ENCODE peak calls at places on chromosomes 5 and 9, in five cellular contexts. P, R, D, G and O are unnamed samples.
A peak's percentile ranks its signal among the peaks of the same experiment; 100 is the strongest.

GRCh38 chr5:113606298-113607134 is 93.0 kb downstream of the YTHDC2 start:
- DNase-seq in P (peak; percentile 38), R (peak; percentile 42), D (no peak), G (peak; percentile 44), O (peak; percentile 90)

GRCh38 chr5:148733601-148734438 is 79.5 kb upstream of the HTR4 start:
- DNase-seq in P (peak; percentile 78), R (peak; percentile 73), D (peak; percentile 80), G (peak; percentile 70), O (peak; percentile 87)

GRCh38 chr9:4196376-4196775 is 103.5 kb downstream of the GLIS3 start:
- DNase-seq in P (no peak), R (no peak), D (no peak), G (no peak), O (no peak)

GRCh38 chr9:136542246-136543041 is 3.4 kb downstream of the NOTCH1 start:
- DNase-seq in P (no peak), R (no peak), D (no peak), G (no peak), O (no peak)

GRCh38 chr5:135508496-135509005 is 27.2 kb downstream of the NEUROG1 start:
- DNase-seq in P (no peak), R (no peak), D (no peak), G (no peak), O (peak; percentile 53)

GRCh38 chr9:13163287-13163686 is 116.2 kb downstream of the MPDZ start:
- DNase-seq in P (no peak), R (no peak), D (no peak), G (no peak), O (no peak)

GRCh38 chr9:128411373-128412119 is 9.1 kb upstream of the CERCAM start:
- DNase-seq in P (no peak), R (no peak), D (no peak), G (no peak), O (peak; percentile 61)

GRCh38 chr5:85375525-85375924 is 990.8 kb upstream of the EDIL3 start:
- DNase-seq in P (no peak), R (no peak), D (no peak), G (no peak), O (no peak)

GRCh38 chr5:15026011-15026481 is 154.5 kb upstream of the ANKH start:
- DNase-seq in P (no peak), R (no peak), D (no peak), G (no peak), O (no peak)

DNA sequence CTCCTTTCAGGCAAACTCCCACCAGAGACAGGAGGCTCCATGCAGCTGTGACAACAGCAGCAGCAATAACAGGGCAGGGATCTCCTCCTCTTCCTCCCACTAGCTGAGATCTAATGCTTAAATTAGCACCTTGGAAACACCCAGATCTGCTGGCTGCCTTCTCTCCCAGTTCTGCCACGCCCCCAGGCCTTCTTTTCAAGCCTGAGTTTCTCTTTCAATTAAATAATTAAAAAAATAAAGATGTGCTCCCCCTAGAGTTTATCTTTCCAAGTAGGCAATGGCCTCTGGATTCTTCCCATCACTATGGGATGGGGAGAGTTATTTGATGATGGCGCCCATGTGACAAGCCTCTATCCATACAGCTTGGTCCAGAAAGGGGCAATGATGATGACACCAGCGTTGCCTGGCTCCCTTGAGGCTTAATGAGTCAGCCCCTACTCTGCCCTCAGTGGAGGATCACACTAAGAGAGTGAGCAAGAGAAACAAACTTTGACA is 3.8 kb downstream of the FAM219A start:
- DNase-seq in P (peak; percentile 39), R (peak; percentile 51), D (no peak), G (no peak), O (no peak)
- H3K4me3 ChIP-seq in P (no peak overlapping the region), R (no peak overlapping the region), D (no peak overlapping the region), G (no peak overlapping the region), O (no peak overlapping the region)

DNA sequence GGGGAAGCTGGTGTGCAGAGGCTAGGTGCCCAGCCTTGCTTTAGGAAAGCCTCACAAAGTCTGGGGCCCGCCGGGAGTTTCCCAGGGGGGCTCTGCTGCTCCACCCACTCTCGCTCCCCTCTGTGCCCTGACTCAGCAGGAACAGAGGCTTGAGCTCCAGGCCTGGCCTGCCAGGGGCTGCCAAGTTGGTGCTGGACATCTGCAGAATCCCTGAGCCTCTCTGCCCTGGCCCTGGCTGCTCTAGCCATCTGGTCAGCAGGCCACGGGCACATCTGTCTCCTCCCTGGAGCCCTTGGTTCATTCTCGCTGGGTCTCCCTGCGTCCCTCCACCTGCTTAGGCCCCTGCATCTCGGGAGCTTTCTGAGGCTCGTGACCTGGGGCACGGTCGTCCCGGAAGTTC is 626 bp upstream of the ADAMTSL2 start:
- DNase-seq in P (no peak), R (no peak), D (no peak), G (no peak), O (no peak)
- H3K27ac ChIP-seq in P (no peak overlapping the region), R (peak overlapping the region; percentile 1), D (no peak overlapping the region), G (no peak overlapping the region), O (peak overlapping the region; percentile 29)

DNA sequence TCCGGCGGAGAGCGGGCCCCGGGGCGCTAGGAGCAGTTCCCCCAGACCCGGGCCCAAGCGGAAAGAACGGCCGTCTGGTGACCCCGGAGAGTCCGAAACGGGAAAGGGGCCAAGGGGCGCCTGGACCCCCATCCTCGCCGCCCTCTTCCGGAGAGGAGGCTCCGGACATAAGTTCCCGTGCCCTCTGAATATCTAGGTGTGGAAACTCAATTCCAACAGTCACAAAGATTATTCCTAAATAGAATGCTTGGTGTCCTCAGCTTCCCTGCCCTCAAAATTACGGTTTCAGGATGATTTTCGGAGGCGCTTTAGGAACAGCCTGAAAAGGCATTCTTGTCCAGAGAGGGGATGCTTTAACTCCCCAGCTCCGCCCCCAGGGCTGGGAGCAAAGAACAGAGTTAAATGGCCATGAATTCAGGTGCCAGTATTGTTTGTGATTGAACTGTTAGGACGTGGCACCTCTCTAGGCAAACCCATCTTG is 688 bp upstream of the LHFPL2 start:
- DNase-seq in P (no peak), R (no peak), D (no peak), G (no peak), O (peak; percentile 42)
- H3K4me3 ChIP-seq in P (peak overlapping the region; percentile 64), R (peak overlapping the region; percentile 50), D (peak overlapping the region; percentile 53), G (no peak overlapping the region), O (peak overlapping the region; percentile 81)

GRCh38 chr5:102294996-102295395 is 1.1 kb downstream of the SLCO4C1 start:
- DNase-seq in P (no peak), R (no peak), D (no peak), G (no peak), O (no peak)
- H3K27ac ChIP-seq in P (no peak overlapping the region), R (no peak overlapping the region), D (no peak overlapping the region), G (no peak overlapping the region), O (no peak overlapping the region)

GRCh38 chr9:92482336-92482735 is at the start of gene ASPN:
- DNase-seq in P (no peak), R (no peak), D (no peak), G (no peak), O (no peak)
- H3K4me3 ChIP-seq in P (no peak within 1 kb of the TSS), R (no peak within 1 kb of the TSS), D (no peak within 1 kb of the TSS), G (no peak within 1 kb of the TSS), O (no peak within 1 kb of the TSS)

GRCh38 chr9:130601100-130601499 is 21.7 kb downstream of the FUBP3 start:
- DNase-seq in P (no peak), R (no peak), D (no peak), G (no peak), O (no peak)

GRCh38 chr9:130604295-130604694 is 24.9 kb downstream of the FUBP3 start:
- DNase-seq in P (no peak), R (no peak), D (no peak), G (no peak), O (no peak)

GRCh38 chr9:130597228-130597627 is 17.9 kb downstream of the FUBP3 start:
- DNase-seq in P (no peak), R (no peak), D (no peak), G (no peak), O (no peak)

GRCh38 chr9:130598188-130598587 is 18.8 kb downstream of the FUBP3 start:
- DNase-seq in P (no peak), R (no peak), D (no peak), G (no peak), O (no peak)

DNA sequence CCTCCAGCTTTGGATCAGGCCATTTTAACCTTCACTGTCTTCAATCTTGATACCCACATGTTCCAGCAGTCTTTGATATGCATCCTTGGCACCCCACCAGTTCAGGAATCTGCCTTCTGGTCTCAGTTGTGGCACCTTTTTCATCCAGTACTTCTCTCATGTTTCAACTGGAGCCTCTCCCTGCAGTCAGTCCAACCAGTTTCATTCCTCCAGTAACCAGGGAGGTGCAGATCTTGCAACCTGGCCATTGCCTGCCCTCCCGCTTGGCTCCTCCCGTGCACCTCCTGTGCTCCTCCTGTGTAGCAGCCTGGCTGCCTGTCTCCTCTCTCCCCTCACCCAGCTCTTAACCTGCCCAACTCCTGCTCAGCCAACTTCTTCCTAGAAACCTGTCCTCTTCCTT is 20.2 kb downstream of the FUBP3 start:
- DNase-seq in P (no peak), R (no peak), D (no peak), G (no peak), O (no peak)
- H3K27ac ChIP-seq in P (no peak overlapping the region), R (no peak overlapping the region), D (no peak overlapping the region), G (no peak overlapping the region), O (no peak overlapping the region)

GRCh38 chr9:92405770-92406169 is 1.4 kb upstream of the OGN start:
- DNase-seq in P (no peak), R (no peak), D (no peak), G (no peak), O (no peak)
- H3K4me3 ChIP-seq in P (no peak overlapping the region), R (no peak overlapping the region), D (no peak overlapping the region), G (no peak overlapping the region), O (no peak overlapping the region)

GRCh38 chr5:228886-229285 is 10.8 kb downstream of the SDHA start:
- DNase-seq in P (no peak), R (no peak), D (no peak), G (no peak), O (no peak)
- H3K27ac ChIP-seq in P (no peak overlapping the region), R (no peak overlapping the region), D (no peak overlapping the region), G (no peak overlapping the region), O (no peak overlapping the region)